ENCODE peak calls at places on chromosomes 5 and 9, in eight cellular contexts. X is HCT116; Q is pancreas; M is bronchial epithelial cell; S is fibroblast of the aortic adventitia; U is DND-41; R is CD8-positive, alpha-beta memory T cell; T is AG04450. B is an unnamed sample.

GRCh38 chr5:177098103-177098771 is 11.5 kb downstream of the FGFR4 start:
- DNase-seq in X (no peak), Q (no peak), M (no peak), S (no peak), U (no peak), R (no peak), T (no peak), B (no peak)

GRCh38 chr5:31364881-31365636 is 166.8 kb downstream of the DROSHA start:
- DNase-seq in X (no peak), Q (no peak), M (peak; percentile 10), S (peak; percentile 88), U (no peak), R (no peak), T (no peak), B (no peak)

GRCh38 chr9:104876587-104876986 is 51.4 kb downstream of the ABCA1 start:
- DNase-seq in X (no peak), Q (no peak), M (no peak), S (no peak), U (no peak), R (no peak), T (no peak), B (no peak)

GRCh38 chr5:140083650-140084049 is 30.3 kb upstream of the PURA start:
- DNase-seq in X (no peak), Q (no peak), M (no peak), S (no peak), U (no peak), R (no peak), T (no peak), B (no peak)

GRCh38 chr9:16012621-16013020 is 459.8 kb downstream of the CCDC171 start:
- DNase-seq in X (no peak), Q (no peak), M (peak; percentile 81), S (no peak), U (no peak), R (no peak), T (no peak), B (no peak)

GRCh38 chr9:126626117-126627022 is 12.6 kb downstream of the LMX1B start:
- DNase-seq in X (no peak), Q (no peak), M (no peak), S (no peak), U (no peak), R (no peak), T (no peak), B (no peak)

GRCh38 chr5:121503111-121503840 is 348.4 kb upstream of the FTMT start:
- DNase-seq in X (peak; percentile 41), Q (no peak), M (peak; percentile 4), S (no peak), U (peak; percentile 23), R (no peak), T (no peak), B (no peak)

GRCh38 chr9:127130661-127131538 is 8.5 kb upstream of the ANGPTL2 start:
- DNase-seq in X (no peak), Q (no peak), M (peak; percentile 94), S (peak; percentile 79), U (no peak), R (no peak), T (peak; percentile 88), B (peak; percentile 21)

GRCh38 chr5:116438979-116439554 is 135.6 kb downstream of the SEMA6A start:
- DNase-seq in X (no peak), Q (no peak), M (no peak), S (no peak), U (no peak), R (no peak), T (no peak), B (no peak)

GRCh38 chr5:10288600-10289213 is 19.0 kb downstream of the CMBL start:
- DNase-seq in X (no peak), Q (peak; percentile 100), M (peak; percentile 62), S (no peak), U (peak; percentile 71), R (no peak), T (no peak), B (no peak)

GRCh38 chr9:112861638-112862555 is 28.8 kb downstream of the SLC46A2 start:
- DNase-seq in X (no peak), Q (no peak), M (peak; percentile 71), S (peak; percentile 31), U (no peak), R (no peak), T (no peak), B (no peak)

GRCh38 chr5:109996246-109996645 is 306.5 kb downstream of the MAN2A1 start:
- DNase-seq in X (no peak), Q (no peak), M (no peak), S (no peak), U (no peak), R (no peak), T (no peak), B (no peak)

GRCh38 chr5:119322312-119322947 is 33.4 kb upstream of the TNFAIP8 start:
- DNase-seq in X (no peak), Q (no peak), M (peak; percentile 49), S (no peak), U (no peak), R (no peak), T (no peak), B (no peak)

GRCh38 chr5:143771229-143772001 is 40.5 kb upstream of the HMHB1 start:
- DNase-seq in X (no peak), Q (no peak), M (no peak), S (peak; percentile 32), U (no peak), R (no peak), T (peak; percentile 38), B (no peak)

GRCh38 chr9:129221233-129221632 is 43.2 kb upstream of the IER5L start:
- DNase-seq in X (no peak), Q (no peak), M (no peak), S (no peak), U (peak; percentile 24), R (no peak), T (no peak), B (no peak)

GRCh38 chr9:76512826-76513225 is 53.8 kb downstream of the GCNT1 start:
- DNase-seq in X (no peak), Q (no peak), M (peak; percentile 65), S (peak; percentile 66), U (no peak), R (no peak), T (no peak), B (no peak)

GRCh38 chr9:26175264-26175663 is 497.0 kb upstream of the TUSC1 start:
- DNase-seq in X (no peak), Q (no peak), M (no peak), S (peak; percentile 6), U (no peak), R (no peak), T (no peak), B (no peak)

DNA sequence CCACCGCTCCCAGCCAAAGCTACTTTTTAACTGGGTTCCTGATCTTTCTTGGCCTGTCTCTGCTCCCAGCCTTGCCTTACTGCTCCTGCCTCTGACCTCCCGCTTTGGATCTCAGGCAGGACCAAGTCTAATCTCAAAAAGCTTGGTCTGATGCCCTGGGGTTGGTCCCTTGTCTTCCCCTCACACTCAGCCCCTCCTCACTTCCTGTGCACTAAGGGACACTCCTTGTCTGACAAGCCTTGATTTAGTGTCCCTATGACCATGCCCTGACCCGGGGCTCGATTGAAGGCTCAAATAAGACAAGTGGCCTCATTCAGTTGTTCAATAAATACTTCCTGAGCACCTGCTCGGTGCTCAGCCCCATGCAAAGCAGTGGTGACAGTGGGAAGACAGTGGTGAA is 3.7 kb upstream of the GTF3C5 start:
- DNase-seq in X (no peak), Q (no peak), M (no peak), S (no peak), U (no peak), R (no peak), T (no peak), B (no peak)
- H3K4me3 ChIP-seq in X (no peak overlapping the region), Q (no peak overlapping the region), M (no peak overlapping the region), S (no peak overlapping the region), U (no peak overlapping the region), R (no peak overlapping the region), T (no peak overlapping the region), B (no peak overlapping the region)

DNA sequence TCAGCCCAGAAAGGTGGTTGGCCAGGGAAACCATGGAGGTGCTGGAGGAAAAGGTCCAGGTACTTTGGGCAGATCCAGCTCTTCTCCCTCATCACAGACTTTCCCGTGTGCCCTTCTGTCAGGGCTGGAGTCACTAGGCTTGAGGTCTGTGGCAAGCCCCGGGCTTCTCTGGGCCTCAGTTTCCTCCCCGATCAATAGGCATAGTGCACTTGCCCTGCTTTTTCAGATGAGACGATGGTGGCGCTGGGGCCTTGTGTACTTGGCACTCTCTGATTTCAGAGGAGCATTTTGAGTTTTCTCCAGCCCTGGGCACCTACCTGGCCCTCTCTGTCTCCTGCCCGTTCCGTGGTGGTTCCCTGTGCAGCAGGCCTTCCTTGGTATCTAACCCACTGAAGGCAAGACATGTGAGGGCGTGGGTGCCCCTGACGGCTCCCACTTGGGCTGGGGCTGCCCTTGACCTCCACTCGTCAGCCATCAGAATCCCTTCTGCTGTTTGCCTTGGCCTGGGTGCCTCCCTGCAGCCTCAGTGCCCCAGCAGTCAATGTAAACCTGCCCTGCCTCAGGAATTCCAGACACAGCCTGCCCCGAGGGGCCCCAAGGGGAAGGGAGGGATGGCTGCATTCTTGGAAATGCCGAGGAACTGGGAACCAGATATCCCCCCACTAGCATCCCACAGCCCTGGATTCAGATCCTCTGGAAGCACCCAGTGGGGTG is 66.3 kb upstream of the COL5A1 start:
- DNase-seq in X (no peak), Q (peak; percentile 16), M (no peak), S (no peak), U (no peak), R (no peak), T (no peak), B (no peak)
- H3K4me3 ChIP-seq in X (no peak overlapping the region), Q (no peak overlapping the region), M (no peak overlapping the region), S (no peak overlapping the region), U (no peak overlapping the region), R (no peak overlapping the region), T (no peak overlapping the region), B (no peak overlapping the region)

DNA sequence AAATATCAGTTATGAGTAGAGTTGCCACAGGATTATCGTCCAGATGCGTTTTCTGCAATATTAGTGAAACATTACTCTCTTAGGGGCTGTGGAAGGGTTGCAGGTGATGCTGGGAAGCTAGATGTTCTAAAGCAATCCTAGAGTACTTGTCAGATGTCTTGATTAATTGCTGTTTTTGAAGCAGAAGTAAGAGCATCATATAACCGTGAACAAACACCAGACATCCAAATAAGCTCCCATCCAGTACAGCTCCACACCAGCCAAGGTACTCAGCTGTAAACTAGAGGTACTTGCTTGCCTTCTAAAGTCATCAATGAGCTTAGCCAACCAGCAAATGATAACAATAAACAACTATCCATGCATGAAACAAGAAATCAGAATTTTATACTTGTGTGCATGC is 131.1 kb downstream of the ST8SIA4 start:
- DNase-seq in X (no peak), Q (no peak), M (no peak), S (no peak), U (no peak), R (no peak), T (no peak), B (no peak)
- H3K4me3 ChIP-seq in X (no peak overlapping the region), Q (no peak overlapping the region), M (no peak overlapping the region), S (no peak overlapping the region), U (no peak overlapping the region), R (no peak overlapping the region), T (no peak overlapping the region), B (no peak overlapping the region)

DNA sequence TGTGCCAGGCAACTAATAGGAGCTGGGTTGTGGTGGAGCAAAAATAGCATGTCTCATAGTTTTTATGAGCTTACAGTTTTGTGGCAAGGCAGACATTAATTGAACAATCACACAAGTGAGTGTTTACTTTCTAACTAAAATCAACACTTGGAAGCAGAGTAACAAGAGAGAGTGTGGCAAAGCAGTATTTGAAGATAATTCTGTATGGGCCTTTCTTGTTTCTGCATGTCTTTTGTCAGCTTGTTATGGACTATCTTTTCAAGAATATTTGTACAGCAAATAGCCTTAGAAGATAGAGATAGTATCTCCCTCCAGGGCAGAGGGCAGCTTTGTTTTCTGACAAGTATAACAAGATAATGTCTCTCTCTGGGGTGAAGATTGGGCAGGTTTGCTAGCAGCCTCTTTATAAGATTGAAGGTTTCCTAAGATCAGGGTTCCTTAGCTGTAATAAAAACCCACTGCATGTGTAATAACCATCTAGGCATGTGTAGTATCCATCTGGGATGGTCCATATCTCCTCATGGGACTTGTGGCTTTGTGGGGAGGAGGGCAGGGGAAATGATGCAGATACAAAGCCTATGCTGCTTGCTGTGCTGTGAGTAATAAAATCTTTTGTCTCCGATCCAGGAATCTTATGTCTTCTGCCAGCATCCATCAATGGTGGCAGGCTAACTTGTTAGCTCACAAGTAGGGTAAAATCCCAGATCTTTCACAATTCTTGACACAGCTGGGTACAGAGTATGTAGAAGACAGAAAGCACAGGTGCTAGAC is 479.9 kb downstream of the KDM4C start:
- DNase-seq in X (no peak), Q (no peak), M (no peak), S (peak; percentile 69), U (no peak), R (no peak), T (no peak), B (peak; percentile 47)
- H3K4me3 ChIP-seq in X (no peak overlapping the region), Q (no peak overlapping the region), M (no peak overlapping the region), S (no peak overlapping the region), U (no peak overlapping the region), R (no peak overlapping the region), T (no peak overlapping the region), B (no peak overlapping the region)

B was measured in Caco-2.